ENCODE peak calls at places on chromosomes 16 and 17, in nine cellular contexts. T is stomach, N is GM12892, Z is gastrocnemius medialis, R is ovary, A is GM12891, M is transverse colon, O is sigmoid colon, Q is adrenal gland. B is an unnamed sample.
A peak's percentile ranks its signal among the peaks of the same experiment; 100 is the strongest.

GRCh38 chr16:65547799-65548446 is 426.1 kb upstream of the CDH11 start:
- DNase-seq in M (no peak), Q (no peak), A (no peak), N (no peak), T (no peak), R (no peak), O (no peak), Z (no peak), B (no peak)

GRCh38 chr17:78717431-78717980 is 64.6 kb downstream of the CYTH1 start:
- DNase-seq in A (no peak), R (peak; percentile 52), Z (no peak), M (peak; percentile 25), O (peak; percentile 75), T (no peak), Q (peak; percentile 55), N (no peak), B (no peak)

GRCh38 chr17:43772877-43773648 is 5.7 kb downstream of the DUSP3 start:
- DNase-seq in A (no peak), M (no peak), T (no peak), Z (peak; percentile 86), N (no peak), R (no peak), Q (peak; percentile 61), O (no peak), B (no peak)

GRCh38 chr17:80968602-80969029 is 23.0 kb upstream of the CHMP6 start:
- DNase-seq in M (peak; percentile 34), R (peak; percentile 32), O (peak; percentile 85), N (no peak), A (no peak), Q (peak; percentile 61), Z (no peak), T (no peak), B (no peak)

GRCh38 chr17:73155410-73156165 is 9.2 kb upstream of the SSTR2 start:
- DNase-seq in T (no peak), O (no peak), A (no peak), Z (no peak), Q (no peak), R (no peak), M (no peak), N (no peak), B (no peak)

GRCh38 chr17:82791532-82791931 is 39.7 kb downstream of the TBCD start:
- DNase-seq in Q (no peak), M (no peak), N (no peak), T (no peak), R (no peak), O (no peak), Z (no peak), A (no peak), B (peak; percentile 62)

GRCh38 chr17:44005865-44006580 is 1.6 kb downstream of the NAGS start:
- DNase-seq in O (no peak), Q (peak; percentile 23), M (peak; percentile 72), Z (no peak), T (peak; percentile 59), R (no peak), N (peak; percentile 40), A (peak; percentile 48), B (no peak)

GRCh38 chr17:19409509-19409908 is 1.5 kb upstream of the RNF112 start:
- DNase-seq in T (no peak), Q (no peak), O (no peak), N (no peak), R (no peak), M (no peak), Z (no peak), A (no peak), B (peak; percentile 73)

GRCh38 chr17:14113137-14113536 is 43.8 kb downstream of the COX10 start:
- DNase-seq in T (no peak), A (no peak), M (no peak), Z (no peak), R (no peak), Q (no peak), O (no peak), N (no peak), B (no peak)

GRCh38 chr16:65254144-65254543 is 132.3 kb upstream of the CDH11 start:
- DNase-seq in M (no peak), Q (no peak), A (no peak), Z (no peak), N (no peak), T (no peak), R (no peak), O (no peak), B (no peak)

GRCh38 chr17:40499551-40500189 is 1.8 kb downstream of the TNS4 start:
- DNase-seq in N (no peak), T (peak; percentile 92), O (peak; percentile 97), A (no peak), R (peak; percentile 84), M (peak; percentile 92), Q (peak; percentile 83), Z (peak; percentile 93), B (peak; percentile 53)

GRCh38 chr17:47180337-47180736 is 8.8 kb downstream of the CDC27 start:
- DNase-seq in T (no peak), O (no peak), M (no peak), R (no peak), Q (no peak), N (no peak), Z (no peak), A (no peak), B (no peak)

GRCh38 chr17:47179141-47179540 is 10.0 kb downstream of the CDC27 start:
- DNase-seq in Q (no peak), O (no peak), T (no peak), R (no peak), A (no peak), Z (no peak), M (no peak), N (no peak), B (no peak)

GRCh38 chr17:47172698-47173565 is 16.2 kb downstream of the CDC27 start:
- DNase-seq in T (no peak), R (no peak), A (no peak), Z (no peak), Q (no peak), O (no peak), N (no peak), M (no peak), B (no peak)

GRCh38 chr17:47177261-47177660 is 11.8 kb downstream of the CDC27 start:
- DNase-seq in O (no peak), N (no peak), T (no peak), M (no peak), A (no peak), R (no peak), Z (no peak), Q (no peak), B (no peak)

DNA sequence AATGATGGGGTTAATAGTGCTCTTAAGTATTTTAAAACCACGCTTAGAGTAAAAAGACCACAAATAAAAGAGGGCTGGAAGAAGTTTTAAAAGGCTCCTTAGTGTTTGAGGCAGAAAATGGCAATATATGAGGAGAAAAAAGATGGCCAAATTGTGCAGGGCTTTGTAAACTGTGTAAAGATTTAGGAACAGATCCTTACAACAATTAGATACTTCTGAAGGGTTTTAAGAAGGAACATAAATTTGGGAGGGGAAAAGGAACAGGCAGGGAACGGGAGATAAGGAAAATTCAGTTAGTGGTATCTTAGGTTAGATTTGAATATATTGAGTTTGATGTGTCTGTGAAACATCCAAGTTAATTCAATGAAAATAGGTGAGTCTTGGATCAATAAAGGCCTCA is 12.7 kb downstream of the CDC27 start:
- DNase-seq in N (no peak), T (no peak), Q (no peak), A (no peak), O (no peak), R (no peak), M (no peak), Z (no peak), B (no peak)
- TF ChIP-seq POLR2A in N (no peak), T (no peak), Q (no peak), A (no peak), O (no peak), R (no peak), M (no peak), Z (no peak), B (no peak)

DNA sequence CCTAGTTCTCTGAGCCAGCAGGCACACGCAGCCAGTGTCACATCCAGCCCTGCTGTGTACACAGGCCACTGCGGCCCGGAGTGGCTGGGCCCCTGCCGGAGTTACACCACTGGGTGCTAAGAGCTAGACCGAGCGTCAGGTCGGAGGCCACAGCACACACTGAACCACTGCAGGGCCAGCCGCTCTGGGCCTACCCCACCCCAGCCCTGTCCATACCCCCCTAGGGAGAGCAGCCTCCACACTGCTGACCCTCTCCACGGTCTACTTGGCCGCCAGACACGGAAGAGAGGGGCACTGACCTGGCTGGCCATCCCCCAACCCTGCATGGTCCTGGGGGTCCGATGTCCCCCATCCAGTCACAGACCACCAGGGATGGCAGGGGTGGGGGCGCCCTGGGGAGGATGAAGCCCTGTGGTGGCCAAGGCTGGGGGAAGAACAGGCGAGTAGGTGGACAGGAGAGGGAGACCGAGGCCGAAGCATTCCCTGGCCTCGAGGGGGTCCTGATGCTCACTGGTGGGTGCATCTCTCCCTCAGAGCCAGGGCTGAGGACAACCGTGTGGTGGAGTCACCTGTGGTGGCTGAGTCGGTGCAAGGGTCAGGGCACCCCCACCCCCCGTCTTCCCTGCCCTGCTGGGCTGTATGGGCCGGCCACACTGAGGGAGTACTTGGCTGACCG is 34.9 kb upstream of the ZC3H18 start:
- DNase-seq in Z (no peak), T (no peak), Q (no peak), R (peak; percentile 54), M (no peak), N (no peak), A (no peak), O (no peak), B (no peak)
- TF ChIP-seq POLR2A in Z (no peak), T (no peak), Q (no peak), R (no peak), M (no peak), N (peak; percentile 45), A (no peak), O (no peak), B (no peak)

GRCh38 chr16:56423584-56424403 is 1.6 kb downstream of the AMFR start:
- DNase-seq in M (no peak), T (no peak), Q (no peak), N (no peak), A (no peak), O (no peak), R (no peak), Z (no peak), B (no peak)
- TF ChIP-seq POLR2A in M (no peak), T (no peak), Q (no peak), N (no peak), A (no peak), O (no peak), R (no peak), Z (no peak), B (no peak)

GRCh38 chr16:10578474-10579316 is 1.7 kb downstream of the EMP2 start:
- DNase-seq in R (peak; percentile 59), Q (no peak), N (no peak), A (no peak), O (no peak), M (peak; percentile 68), T (peak; percentile 39), Z (no peak), B (no peak)

GRCh38 chr16:10581507-10581906 is 1.1 kb upstream of the EMP2 start:
- DNase-seq in N (no peak), Z (no peak), A (no peak), T (no peak), O (no peak), Q (no peak), M (no peak), R (no peak), B (no peak)

GRCh38 chr16:10579575-10579964 is 828 bp downstream of the EMP2 start:
- DNase-seq in M (no peak), A (no peak), T (no peak), Z (no peak), O (no peak), Q (no peak), R (no peak), N (no peak), B (no peak)

GRCh38 chr16:10577305-10578202 is 2.8 kb downstream of the EMP2 start:
- DNase-seq in R (no peak), M (peak; percentile 41), T (no peak), Z (peak; percentile 86), Q (no peak), A (no peak), N (no peak), O (peak; percentile 68), B (no peak)

GRCh38 chr16:10579965-10580918 is at the start of gene EMP2:
- DNase-seq in R (peak; percentile 91), T (peak; percentile 85), A (peak; percentile 52), Z (peak; percentile 54), Q (peak; percentile 43), O (peak; percentile 93), N (peak; percentile 46), M (peak; percentile 87), B (peak; percentile 92)
- TF ChIP-seq POLR2A in R (peak; percentile 86), T (no peak), A (no peak), Z (peak; percentile 74), Q (no peak), O (peak; percentile 37), N (no peak), M (peak; percentile 80), B (peak; percentile 58)